ENCODE peak calls at places on chromosomes 2 and 18, in ten cellular contexts. P is fibroblast of lung, J is body of pancreas, Q is lower lobe of right lung, X is AG04450, E is pancreas, K is A673, L is psoas muscle, W is Calu3, T is Peyer's patch. R is an unnamed sample.
A peak's percentile ranks its signal among the peaks of the same experiment; 100 is the strongest.

GRCh38 chr2:38146302-38146916 is 70.5 kb upstream of the CYP1B1 start:
- DNase-seq in P (peak; percentile 99), J (no peak), Q (peak; percentile 59), X (peak; percentile 84), E (no peak), K (peak; percentile 21), L (peak; percentile 47), W (peak; percentile 49), T (no peak), R (no peak)

GRCh38 chr2:232761301-232761907 is 15.0 kb downstream of the KCNJ13 start:
- DNase-seq in P (peak; percentile 39), J (peak; percentile 13), Q (no peak), X (no peak), E (no peak), K (peak; percentile 43), L (no peak), W (peak; percentile 57), T (no peak), R (peak; percentile 33)

GRCh38 chr18:28175930-28176673 is 828 bp downstream of the CDH2 start:
- DNase-seq in P (peak; percentile 48), J (no peak), Q (no peak), X (no peak), E (no peak), K (peak; percentile 35), L (no peak), W (no peak), T (no peak), R (peak; percentile 46)

GRCh38 chr18:68714356-68714706 is 577 bp downstream of the TMX3 start:
- DNase-seq in P (peak; percentile 20), J (no peak), Q (peak; percentile 47), X (no peak), E (peak; percentile 10), K (peak; percentile 23), L (no peak), W (peak; percentile 5), T (peak; percentile 25), R (peak; percentile 22)

GRCh38 chr18:25351773-25352628 is at the start of gene ZNF521:
- DNase-seq in P (peak; percentile 89), J (peak; percentile 76), Q (peak; percentile 79), X (peak; percentile 59), E (peak; percentile 62), K (peak; percentile 80), L (peak; percentile 88), W (peak; percentile 69), T (peak; percentile 47), R (peak; percentile 88)

GRCh38 chr2:218323526-218324472 is 31.5 kb upstream of the TMBIM1 start:
- DNase-seq in P (peak; percentile 41), J (peak; percentile 51), Q (peak; percentile 59), X (no peak), E (peak; percentile 45), K (peak; percentile 53), L (peak; percentile 31), W (peak; percentile 59), T (no peak), R (no peak)

GRCh38 chr2:152573168-152573567 is 144.1 kb downstream of the PRPF40A start:
- DNase-seq in P (peak; percentile 81), J (no peak), Q (no peak), X (no peak), E (no peak), K (peak; percentile 84), L (no peak), W (no peak), T (no peak), R (no peak)

GRCh38 chr2:102504833-102505232 is 31.8 kb downstream of the SLC9A4 start:
- DNase-seq in P (no peak), J (no peak), Q (no peak), X (no peak), E (no peak), K (no peak), L (no peak), W (no peak), T (no peak), R (no peak)

GRCh38 chr2:98559581-98559980 is 48.7 kb downstream of the COA5 start:
- DNase-seq in P (peak; percentile 25), J (no peak), Q (no peak), X (no peak), E (no peak), K (no peak), L (no peak), W (no peak), T (no peak), R (no peak)

GRCh38 chr2:33289961-33290360 is 186.5 kb upstream of the RASGRP3 start:
- DNase-seq in P (peak; percentile 21), J (no peak), Q (no peak), X (no peak), E (no peak), K (no peak), L (no peak), W (no peak), T (no peak), R (no peak)

GRCh38 chr2:242015366-242016065 is 146.0 kb downstream of the RTP5 start:
- DNase-seq in P (no peak), J (peak; percentile 1), Q (no peak), X (no peak), E (no peak), K (no peak), L (no peak), W (no peak), T (no peak), R (no peak)

GRCh38 chr2:187228986-187229385 is 219.1 kb downstream of the CALCRL start:
- DNase-seq in P (no peak), J (no peak), Q (no peak), X (no peak), E (no peak), K (no peak), L (no peak), W (no peak), T (no peak), R (no peak)

GRCh38 chr2:5720426-5720825 is 28.2 kb downstream of the SOX11 start:
- DNase-seq in P (peak; percentile 72), J (no peak), Q (no peak), X (peak; percentile 26), E (no peak), K (no peak), L (no peak), W (no peak), T (no peak), R (no peak)
- TF ChIP-seq CTCF in P (no peak), J (no peak), Q (no peak), X (no peak), E (no peak), K (no peak), L (no peak), W (no peak), T (no peak), R (no peak)

GRCh38 chr2:190333928-190334327 is 9.5 kb upstream of the INPP1 start:
- DNase-seq in P (no peak), J (no peak), Q (no peak), X (no peak), E (no peak), K (no peak), L (no peak), W (no peak), T (no peak), R (no peak)

GRCh38 chr2:190327995-190328394 is 8.4 kb upstream of the HIBCH start:
- DNase-seq in P (no peak), J (no peak), Q (no peak), X (no peak), E (no peak), K (no peak), L (no peak), W (no peak), T (no peak), R (no peak)

GRCh38 chr2:190333395-190333794 is 10.0 kb upstream of the INPP1 start:
- DNase-seq in P (no peak), J (no peak), Q (no peak), X (no peak), E (no peak), K (no peak), L (no peak), W (no peak), T (no peak), R (no peak)

GRCh38 chr2:190325588-190325987 is 6.0 kb upstream of the HIBCH start:
- DNase-seq in P (no peak), J (no peak), Q (no peak), X (no peak), E (no peak), K (no peak), L (no peak), W (no peak), T (no peak), R (no peak)

DNA sequence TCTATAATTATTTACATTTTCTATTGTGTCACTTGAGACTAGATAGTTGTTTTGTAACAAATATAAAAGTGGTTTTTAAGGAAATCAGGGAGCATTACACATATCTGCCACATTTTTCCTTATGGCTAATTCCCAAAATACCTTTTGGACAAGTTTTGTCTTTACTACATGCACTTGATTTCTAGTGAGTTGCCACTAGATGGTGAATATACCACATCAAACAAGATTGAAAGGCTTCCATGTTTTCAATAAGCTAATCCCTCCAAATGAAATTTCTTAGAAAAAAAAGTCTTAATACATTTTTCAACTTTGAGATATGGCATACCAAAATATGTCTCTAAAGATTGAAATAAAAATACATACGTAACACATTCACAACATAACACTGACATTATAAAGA is 9.1 kb upstream of the HIBCH start:
- DNase-seq in P (no peak), J (no peak), Q (no peak), X (no peak), E (no peak), K (no peak), L (no peak), W (no peak), T (no peak), R (no peak)
- TF ChIP-seq CTCF in P (peak; percentile 28), J (no peak), Q (peak; percentile 21), X (peak; percentile 34), E (no peak), K (peak; percentile 39), L (no peak), W (no peak), T (peak; percentile 35), R (no peak)

DNA sequence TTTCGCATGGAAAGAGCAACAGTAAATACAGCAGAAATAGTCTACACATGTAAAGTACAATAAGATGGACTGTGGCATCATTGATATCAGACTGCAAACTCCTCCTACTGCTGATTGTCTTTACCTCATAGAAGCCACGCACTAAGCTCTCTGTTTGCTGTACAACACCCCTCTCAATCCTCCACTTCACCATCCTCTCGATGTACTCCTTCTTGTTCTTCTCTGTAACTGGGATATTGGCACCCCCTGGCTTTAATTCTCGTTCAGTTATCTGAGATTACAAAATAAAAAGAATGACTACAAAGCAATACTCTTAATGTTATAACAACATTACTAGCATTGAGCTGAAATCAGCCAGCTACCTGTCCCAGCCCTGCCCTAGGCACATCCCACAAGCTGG is 49.3 kb upstream of the STK17B start:
- DNase-seq in P (no peak), J (no peak), Q (no peak), X (no peak), E (no peak), K (no peak), L (no peak), W (no peak), T (no peak), R (no peak)
- TF ChIP-seq CTCF in P (no peak), J (no peak), Q (peak; percentile 16), X (no peak), E (no peak), K (no peak), L (no peak), W (no peak), T (no peak), R (no peak)

DNA sequence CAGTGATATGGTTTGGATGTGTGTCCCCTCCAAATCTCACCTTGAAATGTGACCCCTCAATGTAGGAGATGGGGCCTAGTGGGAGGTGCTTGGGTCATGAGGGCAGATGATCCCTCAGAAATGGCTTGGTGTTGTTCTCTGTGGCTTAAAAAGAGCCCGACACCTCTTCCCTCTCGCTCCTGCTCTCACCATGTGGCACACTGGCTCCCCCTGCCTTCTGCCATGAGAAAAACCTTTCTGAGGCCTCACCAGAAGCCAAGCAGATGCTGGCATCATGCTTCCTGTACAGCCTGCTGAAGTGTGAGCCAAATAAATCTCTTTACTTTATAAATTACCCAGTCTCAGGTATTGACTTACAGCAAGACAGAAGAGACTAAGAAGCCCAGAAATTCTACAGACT is 357.1 kb downstream of the NRXN1 start:
- DNase-seq in P (no peak), J (no peak), Q (no peak), X (no peak), E (no peak), K (peak; percentile 1), L (no peak), W (peak; percentile 1), T (no peak), R (no peak)
- TF ChIP-seq CTCF in P (no peak), J (no peak), Q (no peak), X (no peak), E (no peak), K (peak; percentile 27), L (no peak), W (no peak), T (no peak), R (no peak)

R was measured in endothelial cell.